ENCODE peak calls at places on chromosomes 5 and 9, in six cellular contexts. P is IMR-90, Q is trophoblast cell, G is H1, I is mesenchymal stem cell, R is neuronal stem cell. N is an unnamed sample.

GRCh38 chr9:123537809-123538208 is 181.8 kb downstream of the CRB2 start:
- DNase-seq in P (no peak), Q (no peak), G (no peak), I (peak; percentile 29), R (no peak), N (no peak)

GRCh38 chr9:36729902-36730301 is 157.2 kb downstream of the MELK start:
- DNase-seq in P (peak; percentile 40), Q (no peak), G (no peak), I (peak; percentile 12), R (no peak), N (no peak)

GRCh38 chr5:137470111-137470920 is 28.8 kb downstream of the SPOCK1 start:
- DNase-seq in P (peak; percentile 94), Q (peak; percentile 29), G (no peak), I (no peak), R (no peak), N (no peak)

GRCh38 chr9:114282104-114282485 is 40.8 kb upstream of the ORM1 start:
- DNase-seq in P (no peak), Q (no peak), G (no peak), I (no peak), R (no peak), N (peak; percentile 20)

GRCh38 chr9:122347348-122348287 is 23.2 kb upstream of the PTGS1 start:
- DNase-seq in P (no peak), Q (peak; percentile 56), G (no peak), I (peak; percentile 22), R (no peak), N (no peak)

GRCh38 chr9:82781965-82782392 is 281.0 kb downstream of the RASEF start:
- DNase-seq in P (no peak), Q (no peak), G (no peak), I (no peak), R (no peak), N (no peak)

GRCh38 chr5:53080271-53080670 is 29.3 kb downstream of the MOCS2 start:
- DNase-seq in P (no peak), Q (no peak), G (no peak), I (no peak), R (no peak), N (no peak)

GRCh38 chr9:133515615-133516255 is 9.0 kb downstream of the MYMK start:
- DNase-seq in P (no peak), Q (no peak), G (no peak), I (no peak), R (no peak), N (no peak)

GRCh38 chr5:1687301-1687970 is 112.2 kb downstream of the MRPL36 start:
- DNase-seq in P (no peak), Q (no peak), G (peak; percentile 24), I (no peak), R (no peak), N (no peak)

GRCh38 chr5:59036274-59036961 is 453.5 kb downstream of the RAB3C start:
- DNase-seq in P (peak; percentile 99), Q (peak; percentile 79), G (no peak), I (peak; percentile 95), R (no peak), N (no peak)

GRCh38 chr5:72633649-72634048 is 126.4 kb upstream of the ZNF366 start:
- DNase-seq in P (peak; percentile 82), Q (no peak), G (no peak), I (peak; percentile 46), R (no peak), N (no peak)

GRCh38 chr5:167050568-167051214 is 1240.8 kb upstream of the WWC1 start:
- DNase-seq in P (no peak), Q (no peak), G (peak; percentile 59), I (peak; percentile 34), R (no peak), N (peak; percentile 61)

GRCh38 chr9:128101231-128101641 is 26.3 kb downstream of the PTGES2 start:
- DNase-seq in P (no peak), Q (no peak), G (no peak), I (no peak), R (no peak), N (no peak)

GRCh38 chr5:15604986-15605385 is 105.0 kb downstream of the FBXL7 start:
- DNase-seq in P (peak; percentile 12), Q (no peak), G (no peak), I (no peak), R (no peak), N (no peak)

GRCh38 chr5:72015103-72015548 is 92.1 kb upstream of the MAP1B start:
- DNase-seq in P (peak; percentile 56), Q (no peak), G (no peak), I (peak; percentile 36), R (no peak), N (no peak)

GRCh38 chr9:137461316-137461662 is 2.2 kb upstream of the NSMF start:
- DNase-seq in P (no peak), Q (no peak), G (no peak), I (no peak), R (no peak), N (no peak)

GRCh38 chr5:65480306-65480865 is 1.3 kb downstream of the ADAMTS6 start:
- DNase-seq in P (peak; percentile 93), Q (no peak), G (no peak), I (peak; percentile 84), R (no peak), N (no peak)

GRCh38 chr9:17135578-17135904 is 701 bp downstream of the CNTLN start:
- DNase-seq in P (no peak), Q (no peak), G (no peak), I (no peak), R (no peak), N (no peak)

GRCh38 chr5:132223861-132224260 is 3.8 kb downstream of the P4HA2 start:
- DNase-seq in P (no peak), Q (no peak), G (no peak), I (no peak), R (no peak), N (no peak)

GRCh38 chr9:70257991-70258691 is 637 bp upstream of the SMC5 start:
- DNase-seq in P (peak; percentile 48), Q (peak; percentile 57), G (no peak), I (peak; percentile 72), R (peak; percentile 36), N (peak; percentile 62)

GRCh38 chr5:55633574-55634203 is 78.4 kb downstream of the SLC38A9 start:
- DNase-seq in P (peak; percentile 55), Q (no peak), G (no peak), I (peak; percentile 36), R (no peak), N (no peak)

GRCh38 chr9:114155263-114155966 is at the start of gene COL27A1:
- DNase-seq in P (peak; percentile 70), Q (peak; percentile 75), G (peak; percentile 98), I (peak; percentile 81), R (peak; percentile 88), N (peak; percentile 90)

GRCh38 chr5:174612686-174613085 is 111.7 kb upstream of the MSX2 start:
- DNase-seq in P (no peak), Q (peak; percentile 80), G (no peak), I (peak; percentile 37), R (no peak), N (no peak)

GRCh38 chr9:134919316-134919715 is 1.6 kb upstream of the FCN1 start:
- DNase-seq in P (no peak), Q (no peak), G (no peak), I (no peak), R (no peak), N (no peak)

GRCh38 chr5:108743344-108743743 is 4.4 kb upstream of the FER start:
- DNase-seq in P (no peak), Q (no peak), G (no peak), I (no peak), R (peak; percentile 57), N (no peak)

GRCh38 chr9:81619353-81620008 is 69.9 kb downstream of the TLE1 start:
- DNase-seq in P (peak; percentile 98), Q (no peak), G (no peak), I (peak; percentile 95), R (no peak), N (no peak)
- H3K14ac ChIP-seq in P (peak overlapping the region; percentile 6), Q (no peak overlapping the region), G (no peak overlapping the region), I (no peak overlapping the region), R (no peak overlapping the region), N (no peak overlapping the region)

DNA sequence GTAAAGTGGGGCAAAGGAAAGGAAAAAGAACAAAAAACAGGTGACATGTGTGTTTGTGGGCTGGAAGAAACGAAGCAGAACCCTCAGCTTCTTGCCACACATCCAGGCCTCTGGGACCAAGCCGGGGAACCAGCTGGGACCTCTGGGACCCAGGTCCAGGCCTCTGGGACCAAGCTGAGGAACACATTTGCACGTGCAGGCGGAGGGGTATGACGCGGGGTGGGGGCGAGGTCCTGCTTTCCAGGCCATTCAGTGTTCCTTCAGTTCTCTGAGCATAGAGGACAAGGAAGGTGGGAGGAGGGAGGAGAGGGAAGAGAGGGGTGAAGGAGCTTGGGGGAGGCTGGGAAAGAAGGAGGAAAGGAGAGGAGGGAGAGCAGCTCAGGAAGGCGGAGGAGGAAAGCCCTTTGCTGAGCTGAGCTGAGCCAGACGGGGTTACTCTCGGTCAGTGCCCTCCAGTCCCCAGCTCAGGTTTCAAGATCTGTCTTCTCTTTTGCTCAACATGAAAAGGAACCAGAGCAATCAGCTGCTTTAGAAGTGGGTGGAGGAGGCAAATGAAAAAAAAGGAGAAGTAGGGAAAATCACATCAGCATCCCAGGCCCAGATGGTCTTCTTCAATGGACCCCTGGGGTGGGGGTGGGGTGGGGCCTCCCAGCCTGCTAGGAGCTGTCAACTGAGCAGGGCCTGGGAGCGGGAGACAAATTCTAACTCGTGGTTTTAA is 59.1 kb downstream of the ABCA1 start:
- DNase-seq in P (peak; percentile 91), Q (no peak), G (peak; percentile 54), I (peak; percentile 93), R (peak; percentile 79), N (peak; percentile 73)
- H3K4me2 ChIP-seq in P (peak overlapping the region; percentile 27), Q (peak overlapping the region; percentile 19), G (peak overlapping the region; percentile 1), I (no peak overlapping the region), R (no peak overlapping the region), N (no peak overlapping the region)

DNA sequence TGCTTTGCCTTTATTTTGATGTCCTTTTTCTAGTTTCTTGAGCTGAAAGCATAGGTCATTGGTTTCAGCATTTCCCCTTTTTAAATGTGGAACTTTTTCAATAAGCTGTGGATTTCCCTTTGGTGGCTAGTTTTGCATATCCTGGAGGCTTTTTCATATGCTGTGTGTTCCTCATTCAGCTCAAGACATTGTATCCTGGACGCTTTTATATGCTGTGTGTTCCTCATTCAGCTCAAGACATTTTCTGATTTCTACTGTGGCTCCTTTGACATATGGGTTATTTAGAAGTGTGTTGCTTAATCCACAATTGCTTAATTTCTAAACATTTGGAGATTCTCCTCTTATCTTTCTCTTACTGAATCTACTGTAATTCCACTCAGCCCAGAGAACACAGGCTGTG is 5.8 kb upstream of the SLC9A3 start:
- DNase-seq in P (no peak), Q (no peak), G (no peak), I (no peak), R (no peak), N (no peak)
- H3K14ac ChIP-seq in P (no peak overlapping the region), Q (no peak overlapping the region), G (no peak overlapping the region), I (no peak overlapping the region), R (no peak overlapping the region), N (no peak overlapping the region)

GRCh38 chr5:36795366-36795765 is 81.2 kb upstream of the NIPBL start:
- DNase-seq in P (no peak), Q (no peak), G (no peak), I (no peak), R (no peak), N (no peak)

GRCh38 chr5:36801521-36801920 is 75.0 kb upstream of the NIPBL start:
- DNase-seq in P (no peak), Q (no peak), G (no peak), I (no peak), R (no peak), N (no peak)

GRCh38 chr5:36792560-36793180 is 83.9 kb upstream of the NIPBL start:
- DNase-seq in P (no peak), Q (no peak), G (no peak), I (no peak), R (no peak), N (no peak)

GRCh38 chr5:36790847-36791246 is 85.7 kb upstream of the NIPBL start:
- DNase-seq in P (peak; percentile 7), Q (peak; percentile 42), G (no peak), I (no peak), R (no peak), N (no peak)

GRCh38 chr5:36796171-36796570 is 80.4 kb upstream of the NIPBL start:
- DNase-seq in P (no peak), Q (no peak), G (no peak), I (peak; percentile 5), R (no peak), N (no peak)
- H3K4me2 ChIP-seq in P (peak overlapping the region; percentile 54), Q (no peak overlapping the region), G (no peak overlapping the region), I (no peak overlapping the region), R (no peak overlapping the region), N (no peak overlapping the region)